ENCODE peak calls at places on chromosomes 12 and 14, in five cellular contexts. One of them, this sample, is unnamed.

GRCh38 chr14:69298131-69299071 is 38.4 kb downstream of the GALNT16 start:
- DNase-seq in lower lobe of right lung: no peak
- DNase-seq in AG09319: no peak
- DNase-seq in lower leg skin: no peak
- DNase-seq in neural progenitor cell: peak
- DNase-seq in this sample: no peak

GRCh38 chr14:36944307-36945010 is 227.9 kb downstream of the SLC25A21 start:
- DNase-seq in lower leg skin: peak
- DNase-seq in lower lobe of right lung: no peak
- DNase-seq in AG09319: peak
- DNase-seq in neural progenitor cell: no peak
- DNase-seq in this sample: no peak

GRCh38 chr12:113889806-113890581 is 76.1 kb downstream of the RBM19 start:
- DNase-seq in lower leg skin: no peak
- DNase-seq in AG09319: no peak
- DNase-seq in neural progenitor cell: no peak
- DNase-seq in lower lobe of right lung: no peak
- DNase-seq in this sample: no peak

GRCh38 chr12:780750-781379 is 28.5 kb downstream of the WNK1 start:
- DNase-seq in lower leg skin: no peak
- DNase-seq in neural progenitor cell: no peak
- DNase-seq in AG09319: no peak
- DNase-seq in lower lobe of right lung: no peak
- DNase-seq in this sample: no peak

GRCh38 chr12:5083955-5084849 is 40.5 kb downstream of the KCNA5 start:
- DNase-seq in lower lobe of right lung: no peak
- DNase-seq in lower leg skin: peak
- DNase-seq in AG09319: no peak
- DNase-seq in neural progenitor cell: peak
- DNase-seq in this sample: no peak

GRCh38 chr12:130499474-130499873 is 161.8 kb downstream of the PIWIL1 start:
- DNase-seq in AG09319: no peak
- DNase-seq in lower leg skin: no peak
- DNase-seq in lower lobe of right lung: no peak
- DNase-seq in neural progenitor cell: no peak
- DNase-seq in this sample: no peak

GRCh38 chr12:46269429-46270241 is 792 bp upstream of the SLC38A1 start:
- DNase-seq in AG09319: no peak
- DNase-seq in lower leg skin: no peak
- DNase-seq in neural progenitor cell: peak
- DNase-seq in lower lobe of right lung: no peak
- DNase-seq in this sample: peak

GRCh38 chr12:68138480-68138879 is 21.1 kb downstream of the IFNG start:
- DNase-seq in lower leg skin: no peak
- DNase-seq in lower lobe of right lung: no peak
- DNase-seq in AG09319: no peak
- DNase-seq in neural progenitor cell: no peak
- DNase-seq in this sample: no peak

GRCh38 chr12:31896514-31897039 is 62.6 kb upstream of the RESF1 start:
- DNase-seq in lower leg skin: no peak
- DNase-seq in neural progenitor cell: no peak
- DNase-seq in AG09319: no peak
- DNase-seq in lower lobe of right lung: no peak
- DNase-seq in this sample: peak

GRCh38 chr14:49893309-49894213 is 679 bp downstream of the ARF6 start:
- DNase-seq in AG09319: peak
- DNase-seq in lower leg skin: peak
- DNase-seq in neural progenitor cell: peak
- DNase-seq in lower lobe of right lung: peak
- DNase-seq in this sample: peak

GRCh38 chr12:121793501-121793835 is at the start of gene RHOF:
- DNase-seq in neural progenitor cell: peak
- DNase-seq in lower lobe of right lung: peak
- DNase-seq in AG09319: no peak
- DNase-seq in lower leg skin: no peak
- DNase-seq in this sample: no peak

GRCh38 chr12:45726594-45727300 is 2.8 kb upstream of the ARID2 start:
- DNase-seq in AG09319: no peak
- DNase-seq in neural progenitor cell: peak
- DNase-seq in lower lobe of right lung: peak
- DNase-seq in lower leg skin: peak
- DNase-seq in this sample: peak

GRCh38 chr14:93034671-93034994 is 81.1 kb downstream of the ITPK1 start:
- DNase-seq in lower lobe of right lung: no peak
- DNase-seq in lower leg skin: no peak
- DNase-seq in neural progenitor cell: no peak
- DNase-seq in AG09319: no peak
- DNase-seq in this sample: no peak

GRCh38 chr12:109252799-109253198 is 56.3 kb downstream of the FOXN4 start:
- DNase-seq in AG09319: no peak
- DNase-seq in neural progenitor cell: no peak
- DNase-seq in lower leg skin: no peak
- DNase-seq in lower lobe of right lung: no peak
- DNase-seq in this sample: no peak

DNA sequence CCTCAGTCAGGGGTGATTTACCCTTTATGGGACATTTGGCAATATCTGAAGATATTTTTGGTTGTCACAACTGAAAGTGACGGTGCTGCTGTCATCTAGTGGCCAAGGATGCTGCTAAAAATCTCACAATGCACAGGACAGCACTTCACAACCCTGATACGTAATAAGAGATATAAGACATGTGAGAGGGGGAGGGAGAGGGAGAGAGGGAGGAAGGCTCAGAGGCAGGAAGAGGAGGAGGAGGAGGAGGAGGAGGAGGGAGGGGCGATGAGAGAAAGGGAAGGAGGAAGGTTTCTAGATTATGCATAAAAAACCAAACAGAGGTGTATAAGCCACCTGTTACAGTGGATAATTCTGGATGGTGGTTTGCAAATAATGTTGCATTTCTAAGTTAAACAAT is 14.3 kb downstream of the MYL2 start:
- DNase-seq in AG09319: no peak
- DNase-seq in neural progenitor cell: no peak
- DNase-seq in lower leg skin: no peak
- DNase-seq in lower lobe of right lung: no peak
- DNase-seq in this sample: no peak
- TF ChIP-seq CTCF in AG09319: no peak
- TF ChIP-seq CTCF in neural progenitor cell: no peak
- TF ChIP-seq CTCF in lower leg skin: no peak
- TF ChIP-seq CTCF in lower lobe of right lung: no peak
- TF ChIP-seq CTCF in this sample: no peak

GRCh38 chr14:100417466-100417865 is 94.3 kb downstream of the SLC25A47 start:
- DNase-seq in lower leg skin: peak
- DNase-seq in AG09319: peak
- DNase-seq in lower lobe of right lung: no peak
- DNase-seq in neural progenitor cell: peak
- DNase-seq in this sample: no peak

GRCh38 chr14:100416921-100417451 is 93.8 kb downstream of the SLC25A47 start:
- DNase-seq in neural progenitor cell: no peak
- DNase-seq in lower lobe of right lung: no peak
- DNase-seq in lower leg skin: no peak
- DNase-seq in AG09319: no peak
- DNase-seq in this sample: no peak

GRCh38 chr14:100421756-100422470 is 98.8 kb downstream of the SLC25A47 start:
- DNase-seq in AG09319: no peak
- DNase-seq in lower lobe of right lung: no peak
- DNase-seq in lower leg skin: no peak
- DNase-seq in neural progenitor cell: no peak
- DNase-seq in this sample: no peak

GRCh38 chr14:100422556-100423420 is 99.6 kb downstream of the SLC25A47 start:
- DNase-seq in neural progenitor cell: no peak
- DNase-seq in AG09319: no peak
- DNase-seq in lower leg skin: no peak
- DNase-seq in lower lobe of right lung: no peak
- DNase-seq in this sample: no peak

DNA sequence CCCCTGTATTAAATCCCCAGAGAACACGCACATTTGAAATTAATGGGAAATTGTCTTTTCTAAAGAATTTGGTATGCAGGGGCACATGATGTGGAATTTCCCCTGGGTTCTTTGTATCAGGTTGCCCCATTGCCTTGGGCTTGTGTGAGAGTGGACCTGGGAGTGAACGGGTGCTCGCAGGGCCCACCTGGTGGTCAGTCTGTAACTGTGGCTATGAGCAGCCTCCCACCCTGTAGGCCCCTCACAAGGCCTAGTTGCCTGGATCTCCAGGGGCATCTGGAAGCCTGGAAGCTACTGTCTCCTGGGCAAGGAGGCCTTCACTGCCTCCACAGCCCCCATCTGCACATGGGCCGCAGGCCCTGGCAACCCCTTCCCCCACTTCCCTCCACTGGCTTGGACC is 96.7 kb downstream of the SLC25A47 start:
- DNase-seq in lower leg skin: no peak
- DNase-seq in lower lobe of right lung: no peak
- DNase-seq in neural progenitor cell: peak
- DNase-seq in AG09319: no peak
- DNase-seq in this sample: no peak
- TF ChIP-seq CTCF in lower leg skin: no peak
- TF ChIP-seq CTCF in lower lobe of right lung: no peak
- TF ChIP-seq CTCF in neural progenitor cell: peak
- TF ChIP-seq CTCF in AG09319: no peak
- TF ChIP-seq CTCF in this sample: no peak

GRCh38 chr14:106459971-106460730 is 933.8 kb downstream of the TMEM121 start:
- DNase-seq in lower lobe of right lung: no peak
- DNase-seq in neural progenitor cell: no peak
- DNase-seq in lower leg skin: no peak
- DNase-seq in AG09319: no peak
- DNase-seq in this sample: peak
- TF ChIP-seq CTCF in lower lobe of right lung: peak
- TF ChIP-seq CTCF in neural progenitor cell: no peak
- TF ChIP-seq CTCF in lower leg skin: no peak
- TF ChIP-seq CTCF in AG09319: no peak
- TF ChIP-seq CTCF in this sample: peak

GRCh38 chr12:23245186-23245585 is 620.2 kb downstream of the ETNK1 start:
- DNase-seq in neural progenitor cell: no peak
- DNase-seq in lower leg skin: no peak
- DNase-seq in lower lobe of right lung: no peak
- DNase-seq in AG09319: no peak
- DNase-seq in this sample: no peak
- TF ChIP-seq CTCF in neural progenitor cell: no peak
- TF ChIP-seq CTCF in lower leg skin: no peak
- TF ChIP-seq CTCF in lower lobe of right lung: no peak
- TF ChIP-seq CTCF in AG09319: no peak
- TF ChIP-seq CTCF in this sample: no peak

DNA sequence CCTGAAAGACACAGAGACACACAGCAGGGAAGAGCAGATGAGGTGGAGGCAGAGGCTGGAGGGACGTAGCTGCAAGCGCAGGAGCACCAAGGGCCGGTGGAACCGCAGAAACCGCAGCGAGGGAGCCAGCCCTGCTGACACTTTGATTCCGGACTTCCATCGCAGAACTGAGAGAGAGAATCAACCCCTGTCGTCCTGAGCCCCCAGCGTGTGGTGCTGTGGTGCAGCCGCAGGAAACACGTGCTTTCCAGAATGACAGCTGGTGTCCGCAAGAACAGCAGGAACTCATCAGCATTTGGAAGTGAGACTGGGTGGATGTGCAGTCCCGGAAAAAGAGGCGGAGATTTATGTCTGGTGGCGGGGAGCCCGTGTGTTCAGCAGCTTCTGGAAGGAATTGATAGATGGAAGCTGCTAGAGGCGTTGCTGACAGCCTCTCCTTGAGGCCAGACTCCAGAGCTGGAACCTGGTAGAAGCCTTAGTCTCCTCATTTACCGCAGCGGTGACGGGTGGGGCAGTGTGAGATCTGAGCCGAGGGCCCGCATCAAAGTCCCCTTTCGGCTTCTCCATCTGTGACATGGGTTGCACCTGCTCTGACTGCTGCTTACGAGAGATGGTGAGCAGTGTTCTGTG is 21.9 kb upstream of the KLC1 start:
- DNase-seq in lower lobe of right lung: peak
- DNase-seq in lower leg skin: peak
- DNase-seq in AG09319: peak
- DNase-seq in neural progenitor cell: peak
- DNase-seq in this sample: peak
- TF ChIP-seq CTCF in lower lobe of right lung: peak
- TF ChIP-seq CTCF in lower leg skin: no peak
- TF ChIP-seq CTCF in AG09319: peak
- TF ChIP-seq CTCF in neural progenitor cell: peak
- TF ChIP-seq CTCF in this sample: no peak

DNA sequence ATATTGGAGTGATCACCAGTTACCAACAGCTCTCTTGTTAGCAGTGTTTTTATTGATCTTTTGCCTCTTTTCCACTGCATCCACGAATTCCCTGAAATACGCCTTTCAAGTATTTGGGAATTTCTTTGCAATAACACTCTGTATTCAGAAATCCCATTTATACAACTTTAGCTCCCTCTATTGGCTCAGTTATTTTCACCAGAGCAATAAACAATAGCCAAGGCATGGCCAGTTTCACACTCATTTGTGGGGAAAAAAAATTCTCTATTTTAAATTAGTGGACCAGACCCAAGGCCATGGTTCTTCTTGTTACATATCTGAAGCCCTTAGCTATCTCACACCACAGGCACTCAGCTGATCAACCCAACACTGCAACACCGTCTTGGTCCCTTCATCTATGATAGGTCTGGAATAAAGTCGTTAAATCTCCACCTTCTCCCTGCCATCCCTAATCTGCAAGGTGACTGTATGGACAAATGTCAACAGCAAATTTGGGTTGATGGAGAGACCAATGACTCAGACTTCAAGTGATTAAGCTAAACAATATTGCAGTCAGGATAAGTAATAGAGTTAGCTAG is 92.4 kb upstream of the TMEM260 start:
- DNase-seq in neural progenitor cell: peak
- DNase-seq in lower leg skin: no peak
- DNase-seq in lower lobe of right lung: no peak
- DNase-seq in AG09319: peak
- DNase-seq in this sample: no peak
- TF ChIP-seq CTCF in neural progenitor cell: peak
- TF ChIP-seq CTCF in lower leg skin: no peak
- TF ChIP-seq CTCF in lower lobe of right lung: peak
- TF ChIP-seq CTCF in AG09319: peak
- TF ChIP-seq CTCF in this sample: no peak

GRCh38 chr14:54493293-54493692 is 4.5 kb upstream of the GMFB start:
- DNase-seq in AG09319: no peak
- DNase-seq in lower lobe of right lung: no peak
- DNase-seq in lower leg skin: no peak
- DNase-seq in neural progenitor cell: peak
- DNase-seq in this sample: no peak
- TF ChIP-seq CTCF in AG09319: no peak
- TF ChIP-seq CTCF in lower lobe of right lung: no peak
- TF ChIP-seq CTCF in lower leg skin: no peak
- TF ChIP-seq CTCF in neural progenitor cell: peak
- TF ChIP-seq CTCF in this sample: no peak